ENCODE peak calls at places on chromosomes 6 and 20, in six cellular contexts. B is right atrium auricular region, T is mucosa of descending colon, R is fibroblast of lung, M is cardiac muscle cell, D is OCI-LY7. C is an unnamed sample. For H3K4me1 and H3K9me3, the result is how much of the 10 kb centered on the place peaks cover.

GRCh38 chr20:33840759-33841438 is 29.8 kb downstream of the CHMP4B start:
- DNase-seq in B (no peak), T (no peak), R (no peak), M (peak), D (no peak), C (no peak)

GRCh38 chr6:1164600-1164999 is 147.3 kb upstream of the FOXQ1 start:
- DNase-seq in B (no peak), T (no peak), R (no peak), M (no peak), D (no peak), C (no peak)

GRCh38 chr20:20096421-20096820 is 44.1 kb downstream of the CFAP61 start:
- DNase-seq in B (no peak), T (no peak), R (no peak), M (no peak), D (no peak), C (no peak)

GRCh38 chr20:43528258-43528875 is 20.9 kb downstream of the L3MBTL1 start:
- DNase-seq in B (no peak), T (no peak), R (no peak), M (no peak), D (no peak), C (no peak)

GRCh38 chr6:54238407-54238806 is 69.8 kb upstream of the TINAG start:
- DNase-seq in B (no peak), T (no peak), R (peak), M (peak), D (no peak), C (no peak)

GRCh38 chr6:168035661-168036616 is 38.5 kb downstream of the KIF25 start:
- DNase-seq in B (no peak), T (peak), R (peak), M (no peak), D (no peak), C (peak)

GRCh38 chr6:44339763-44340625 is 2.5 kb upstream of the SPATS1 start:
- DNase-seq in B (no peak), T (no peak), R (no peak), M (no peak), D (no peak), C (no peak)

GRCh38 chr6:123744840-123745239 is 58.8 kb upstream of the NKAIN2 start:
- DNase-seq in B (no peak), T (no peak), R (no peak), M (no peak), D (no peak), C (no peak)

GRCh38 chr20:47043076-47043475 is 148.4 kb downstream of the EYA2 start:
- DNase-seq in B (no peak), T (no peak), R (peak), M (no peak), D (no peak), C (no peak)

GRCh38 chr6:7098974-7099373 is 8.8 kb upstream of the RREB1 start:
- DNase-seq in B (no peak), T (no peak), R (no peak), M (no peak), D (no peak), C (no peak)

GRCh38 chr6:7100751-7101078 is 7.0 kb upstream of the RREB1 start:
- DNase-seq in B (no peak), T (no peak), R (no peak), M (no peak), D (no peak), C (no peak)

GRCh38 chr6:7104752-7105151 is 3.0 kb upstream of the RREB1 start:
- DNase-seq in B (no peak), T (no peak), R (no peak), M (no peak), D (no peak), C (no peak)

GRCh38 chr6:7100072-7100750 is 7.5 kb upstream of the RREB1 start:
- DNase-seq in B (no peak), T (no peak), R (no peak), M (no peak), D (peak), C (no peak)

GRCh38 chr6:7101290-7101689 is 6.5 kb upstream of the RREB1 start:
- DNase-seq in B (no peak), T (no peak), R (no peak), M (no peak), D (no peak), C (no peak)
- H3K4me1 ChIP-seq in B (under half), T (under half), R (under half), M (under half), D (under half), C (under half)

DNA sequence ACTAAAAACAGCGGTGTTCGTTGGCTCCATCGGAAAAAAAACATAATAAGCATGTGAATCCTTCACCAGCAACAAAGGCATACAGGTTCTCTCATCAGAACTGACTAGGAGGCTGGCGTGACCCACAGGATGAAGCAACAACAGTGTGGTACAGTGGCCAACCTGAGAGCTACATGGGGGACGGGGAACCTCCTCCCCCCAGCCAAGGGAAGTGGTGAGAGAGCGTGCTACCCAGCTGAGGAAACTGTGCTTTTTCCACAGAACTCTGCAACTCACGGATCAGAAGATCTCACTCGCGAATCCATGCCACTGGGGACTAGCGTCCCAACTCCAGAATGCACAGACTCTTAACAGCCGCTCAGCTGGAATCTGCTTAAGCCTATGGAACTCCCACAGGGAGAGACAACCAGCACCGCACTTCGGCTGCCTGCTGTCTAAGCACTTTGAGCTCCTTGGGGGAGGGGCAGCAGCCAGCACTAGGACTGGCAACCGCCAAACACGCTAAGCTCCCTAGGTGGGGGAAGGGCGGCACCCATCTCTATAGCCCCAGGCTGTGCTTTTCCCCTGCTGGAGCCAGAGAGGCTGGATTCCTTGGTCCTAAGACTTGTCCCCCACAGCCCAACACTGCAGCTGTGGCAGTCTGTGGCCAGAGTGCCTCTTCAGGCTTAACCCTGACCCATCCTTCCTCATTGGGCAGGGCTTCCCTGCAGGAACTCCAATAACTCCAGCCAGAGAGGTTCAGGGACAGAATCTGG is 538.3 kb upstream of the BTBD3 start:
- DNase-seq in B (no peak), T (no peak), R (no peak), M (peak), D (no peak), C (peak)
- H3K4me3 ChIP-seq in B (no peak), T (no peak), R (no peak), M (no peak), D (no peak), C (no peak)

GRCh38 chr6:16127471-16127870 is 1.4 kb upstream of the MYLIP start:
- DNase-seq in B (no peak), T (no peak), R (no peak), M (no peak), D (no peak), C (no peak)
- H3K9me3 ChIP-seq in B (under half), T (under half), R (under half), M (under half), D (under half), C (under half)

GRCh38 chr6:33018904-33019303 is 9.5 kb upstream of the HLA-DOA start:
- DNase-seq in B (peak), T (no peak), R (peak), M (no peak), D (no peak), C (peak)
- H3K4me1 ChIP-seq in B (under half), T (under half), R (under half), M (under half), D (under half), C (under half)

DNA sequence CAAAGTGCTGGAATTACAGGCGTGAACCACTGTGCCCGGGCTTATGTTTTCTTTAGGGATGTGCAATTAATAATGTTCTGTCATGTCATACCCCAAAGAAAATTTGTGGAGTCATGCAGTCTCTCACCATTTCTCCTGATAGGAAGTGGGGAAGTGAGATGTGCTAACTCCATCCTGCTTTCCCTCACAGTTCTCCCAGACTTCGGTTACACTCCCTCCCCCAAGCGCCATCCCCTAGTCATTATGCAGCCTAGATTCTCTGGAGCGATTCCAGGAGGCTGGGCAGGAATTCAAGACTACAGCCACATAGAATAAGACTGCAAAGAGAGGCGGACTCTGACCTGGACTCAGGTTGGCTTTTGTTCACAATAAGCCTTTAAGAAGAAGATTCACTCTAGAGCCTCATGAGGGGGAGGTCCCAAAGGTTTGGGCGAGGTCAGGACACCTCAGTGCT is 271.4 kb downstream of the ALDH8A1 start:
- DNase-seq in B (no peak), T (peak), R (peak), M (no peak), D (no peak), C (no peak)
- H3K4me3 ChIP-seq in B (no peak), T (no peak), R (no peak), M (no peak), D (no peak), C (no peak)

GRCh38 chr6:122495612-122496011 is 24.0 kb upstream of the SERINC1 start:
- DNase-seq in B (no peak), T (no peak), R (no peak), M (no peak), D (no peak), C (peak)

GRCh38 chr6:122501475-122501874 is 29.9 kb upstream of the SERINC1 start:
- DNase-seq in B (no peak), T (no peak), R (no peak), M (no peak), D (no peak), C (no peak)
- H3K9me3 ChIP-seq in B (half or more), T (under half), R (under half), M (under half), D (under half), C (under half)

GRCh38 chr6:158328446-158328845 is 16.2 kb downstream of the TULP4 start:
- DNase-seq in B (no peak), T (peak), R (no peak), M (no peak), D (no peak), C (no peak)
- H3K4me1 ChIP-seq in B (under half), T (under half), R (under half), M (under half), D (under half), C (under half)